ENCODE peak calls at places on chromosomes 16 and 17, in seven cellular contexts. I is HFFc6; W is cardiac muscle cell; G is AG04449; E is chondrocyte; H is kidney epithelial cell; X is CD4-positive, alpha-beta T cell. Q is an unnamed sample.

GRCh38 chr17:43982171-43982570 is 22.3 kb upstream of the NAGS start:
- DNase-seq in G (no peak), I (no peak), W (no peak), E (peak; percentile 13), H (no peak), X (no peak), Q (no peak)

GRCh38 chr17:7656958-7657715 is 6.4 kb downstream of the ATP1B2 start:
- DNase-seq in I (no peak), X (no peak), E (no peak), W (peak; percentile 68), H (no peak), G (no peak), Q (no peak)

GRCh38 chr17:49218941-49219913 is 8.7 kb downstream of the ABI3 start:
- DNase-seq in H (no peak), X (no peak), G (no peak), W (no peak), I (no peak), E (no peak), Q (no peak)

GRCh38 chr17:72970246-72970645 is 122.2 kb downstream of the SLC39A11 start:
- DNase-seq in G (no peak), W (no peak), X (no peak), E (no peak), H (no peak), I (no peak), Q (no peak)

GRCh38 chr17:65173951-65174683 is 36.9 kb downstream of the RGS9 start:
- DNase-seq in I (no peak), X (no peak), E (no peak), H (no peak), W (no peak), G (no peak), Q (no peak)

GRCh38 chr17:43366809-43367587 is 31.8 kb upstream of the ARL4D start:
- DNase-seq in E (no peak), W (peak; percentile 36), H (no peak), X (no peak), I (no peak), G (no peak), Q (peak; percentile 62)

GRCh38 chr17:3798273-3799180 is 2.5 kb downstream of the ITGAE start:
- DNase-seq in E (no peak), G (no peak), I (no peak), W (peak; percentile 32), X (no peak), H (no peak), Q (no peak)

GRCh38 chr17:81040791-81041337 is 5.9 kb downstream of the BAIAP2 start:
- DNase-seq in E (no peak), G (no peak), X (no peak), W (no peak), I (peak; percentile 11), H (no peak), Q (no peak)

GRCh38 chr16:31003744-31004143 is 6.7 kb downstream of the STX1B start:
- DNase-seq in X (no peak), W (no peak), H (no peak), E (no peak), I (no peak), G (no peak), Q (no peak)

GRCh38 chr17:30942311-30943079 is 20.8 kb downstream of the ADAP2 start:
- DNase-seq in H (no peak), X (no peak), W (no peak), G (no peak), E (no peak), I (peak; percentile 51), Q (no peak)

GRCh38 chr17:38663125-38663751 is 11.5 kb downstream of the EPOP start:
- DNase-seq in H (peak; percentile 7), W (peak; percentile 52), I (peak; percentile 63), E (no peak), X (no peak), G (no peak), Q (peak; percentile 22)

GRCh38 chr17:21213491-21214014 is 408 bp downstream of the TMEM11 start:
- DNase-seq in W (peak; percentile 39), G (no peak), H (no peak), X (no peak), I (no peak), E (no peak), Q (no peak)

GRCh38 chr17:58507123-58507634 is 7.3 kb downstream of the MTMR4 start:
- DNase-seq in E (no peak), W (peak; percentile 38), H (no peak), I (no peak), X (no peak), G (no peak), Q (no peak)

GRCh38 chr17:70552230-70552981 is 383.1 kb downstream of the KCNJ2 start:
- DNase-seq in X (no peak), E (no peak), H (no peak), I (peak; percentile 44), W (peak; percentile 65), G (no peak), Q (no peak)

GRCh38 chr17:55990332-55991006 is 162.8 kb upstream of the ANKFN1 start:
- DNase-seq in E (no peak), H (no peak), W (no peak), I (no peak), X (no peak), G (no peak), Q (no peak)

GRCh38 chr16:25433388-25433787 is 175.7 kb upstream of the ZKSCAN2 start:
- DNase-seq in G (no peak), X (no peak), W (no peak), H (no peak), I (no peak), E (no peak), Q (no peak)

GRCh38 chr16:31200821-31201510 is 1.6 kb downstream of the PYCARD start:
- DNase-seq in H (no peak), W (no peak), I (peak; percentile 39), E (peak; percentile 28), G (no peak), X (no peak), Q (no peak)

GRCh38 chr17:15261818-15262290 is 3.3 kb downstream of the PMP22 start:
- DNase-seq in E (no peak), H (no peak), W (peak; percentile 27), X (no peak), G (no peak), I (peak; percentile 16), Q (no peak)

GRCh38 chr17:31538080-31538762 is 146.7 kb downstream of the RAB11FIP4 start:
- DNase-seq in G (no peak), I (no peak), W (no peak), E (no peak), X (no peak), H (no peak), Q (no peak)

GRCh38 chr16:30061195-30061554 is 4.4 kb upstream of the ALDOA start:
- DNase-seq in X (no peak), G (no peak), W (no peak), H (no peak), I (no peak), E (no peak), Q (no peak)

GRCh38 chr17:812638-813204 is 30.6 kb downstream of the MRM3 start:
- DNase-seq in I (no peak), E (no peak), X (no peak), H (no peak), G (no peak), W (no peak), Q (no peak)

GRCh38 chr16:73054131-73054496 is 6.2 kb upstream of the ZFHX3 start:
- DNase-seq in G (no peak), E (no peak), W (peak; percentile 40), I (no peak), H (no peak), X (no peak), Q (no peak)
- TF ChIP-seq CTCF in G (no peak), E (no peak), W (no peak), I (no peak), H (no peak), X (no peak), Q (no peak)

GRCh38 chr16:81041696-81042095 is 6.1 kb downstream of the ATMIN start:
- DNase-seq in E (no peak), W (no peak), G (no peak), I (no peak), X (no peak), H (no peak), Q (no peak)

GRCh38 chr16:81035398-81035974 is at the start of gene ATMIN:
- DNase-seq in X (peak; percentile 85), W (peak; percentile 90), E (no peak), I (peak; percentile 60), G (no peak), H (peak; percentile 37), Q (peak; percentile 34)

GRCh38 chr16:81036751-81037350 is 1.2 kb downstream of the ATMIN start:
- DNase-seq in G (no peak), X (no peak), E (no peak), H (no peak), W (no peak), I (no peak), Q (no peak)

GRCh38 chr16:81040837-81041236 is 5.2 kb downstream of the ATMIN start:
- DNase-seq in E (no peak), I (no peak), W (no peak), X (no peak), H (no peak), G (no peak), Q (peak; percentile 29)

GRCh38 chr16:81035975-81036750 is 521 bp downstream of the ATMIN start:
- DNase-seq in E (no peak), I (peak; percentile 2), G (no peak), X (no peak), W (peak; percentile 24), H (no peak), Q (no peak)
- TF ChIP-seq CTCF in E (no peak), I (no peak), G (no peak), X (no peak), W (no peak), H (no peak), Q (no peak)

GRCh38 chr16:21614896-21615295 is 15.5 kb downstream of the METTL9 start:
- DNase-seq in I (no peak), G (no peak), E (no peak), X (no peak), W (no peak), H (no peak), Q (no peak)
- TF ChIP-seq CTCF in I (peak; percentile 51), G (no peak), E (peak; percentile 24), X (no peak), W (no peak), H (no peak), Q (peak; percentile 24)

GRCh38 chr17:78780852-78781338 is 1.2 kb downstream of the CYTH1 start:
- DNase-seq in H (no peak), I (no peak), G (no peak), X (peak; percentile 47), W (no peak), E (peak; percentile 13), Q (no peak)

GRCh38 chr17:78779848-78780247 is 2.2 kb downstream of the CYTH1 start:
- DNase-seq in W (no peak), H (no peak), I (no peak), E (peak; percentile 10), X (peak; percentile 62), G (no peak), Q (no peak)

GRCh38 chr17:78780335-78780734 is 1.7 kb downstream of the CYTH1 start:
- DNase-seq in H (no peak), W (no peak), E (peak; percentile 27), I (no peak), G (no peak), X (no peak), Q (no peak)

GRCh38 chr17:78774956-78775571 is 7.0 kb downstream of the CYTH1 start:
- DNase-seq in H (no peak), I (no peak), G (no peak), X (peak; percentile 43), W (no peak), E (no peak), Q (no peak)

DNA sequence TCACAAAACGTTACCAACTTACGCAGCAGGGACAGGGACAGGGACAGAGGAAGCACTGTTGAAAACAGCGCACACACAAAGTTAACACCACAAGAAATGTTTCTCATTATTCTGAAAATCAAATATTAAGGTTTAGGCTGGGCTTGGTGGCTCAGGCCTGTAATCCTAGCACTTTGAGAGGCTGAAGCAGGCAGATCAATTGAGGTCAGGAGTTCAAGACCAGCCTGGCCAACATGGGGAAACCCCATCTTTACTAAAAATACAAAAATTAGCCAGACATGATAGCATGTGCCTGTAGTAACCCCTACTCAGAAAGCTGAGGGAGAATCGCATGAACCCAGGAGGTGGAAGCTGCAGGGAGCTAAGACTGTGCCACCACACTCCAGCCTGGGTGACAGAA is 4.2 kb downstream of the CYTH1 start:
- DNase-seq in X (no peak), G (no peak), E (no peak), H (no peak), W (no peak), I (no peak), Q (no peak)
- TF ChIP-seq CTCF in X (no peak), G (no peak), E (no peak), H (no peak), W (no peak), I (no peak), Q (no peak)

Q was measured in retinal pigment epithelial cell.